ENCODE peak calls at places on chromosomes 2 and 18, in eight cellular contexts. R is upper lobe of left lung, V is endothelial cell of umbilical vein, Z is uterus, B is stomach, Q is HCT116, O is breast epithelium, E is heart left ventricle. T is an unnamed sample.

GRCh38 chr2:40072442-40073232 is 293.6 kb upstream of the THUMPD2 start:
- DNase-seq in R (no peak), V (no peak), Z (no peak), B (no peak), Q (no peak), O (no peak), E (no peak), T (no peak)

GRCh38 chr2:143730155-143730949 is 601.1 kb downstream of the ARHGAP15 start:
- DNase-seq in R (no peak), V (no peak), Z (no peak), B (no peak), Q (no peak), O (no peak), E (no peak), T (no peak)

GRCh38 chr2:23206652-23207051 is 178.3 kb upstream of the KLHL29 start:
- DNase-seq in R (no peak), V (no peak), Z (no peak), B (no peak), Q (no peak), O (no peak), E (no peak), T (no peak)

GRCh38 chr18:29145993-29146539 is 969.1 kb upstream of the CDH2 start:
- DNase-seq in R (no peak), V (no peak), Z (no peak), B (no peak), Q (no peak), O (no peak), E (no peak), T (no peak)

GRCh38 chr2:182259629-182260150 is 167.1 kb downstream of the PDE1A start:
- DNase-seq in R (no peak), V (peak; percentile 80), Z (no peak), B (no peak), Q (no peak), O (no peak), E (no peak), T (no peak)

GRCh38 chr2:227423633-227424499 is 36.1 kb upstream of the SCYGR1 start:
- DNase-seq in R (no peak), V (no peak), Z (no peak), B (no peak), Q (no peak), O (no peak), E (no peak), T (no peak)

GRCh38 chr18:59311631-59312030 is 6.8 kb downstream of the CPLX4 start:
- DNase-seq in R (no peak), V (no peak), Z (no peak), B (no peak), Q (peak; percentile 36), O (no peak), E (no peak), T (no peak)

GRCh38 chr2:200985806-200986205 is 22.3 kb upstream of the ORC2 start:
- DNase-seq in R (no peak), V (no peak), Z (no peak), B (no peak), Q (no peak), O (no peak), E (no peak), T (no peak)

GRCh38 chr2:238287702-238288649 is at the start of gene PER2:
- DNase-seq in R (no peak), V (peak; percentile 65), Z (peak; percentile 75), B (peak; percentile 63), Q (peak; percentile 43), O (peak; percentile 90), E (peak; percentile 65), T (peak; percentile 85)

GRCh38 chr2:105143467-105144127 is 97.9 kb upstream of the GPR45 start:
- DNase-seq in R (no peak), V (no peak), Z (no peak), B (no peak), Q (no peak), O (peak; percentile 82), E (no peak), T (no peak)

GRCh38 chr2:241390301-241391206 is 34.5 kb downstream of the FARP2 start:
- DNase-seq in R (no peak), V (no peak), Z (no peak), B (no peak), Q (no peak), O (peak; percentile 32), E (no peak), T (no peak)

GRCh38 chr18:50944245-50944917 is 23.5 kb upstream of the ELAC1 start:
- DNase-seq in R (no peak), V (no peak), Z (no peak), B (no peak), Q (no peak), O (no peak), E (no peak), T (peak; percentile 13)

GRCh38 chr2:174596994-174597346 is 634 bp downstream of the WIPF1 start:
- DNase-seq in R (no peak), V (no peak), Z (no peak), B (no peak), Q (no peak), O (no peak), E (no peak), T (no peak)

GRCh38 chr2:105102963-105103421 is 65.1 kb downstream of the MRPS9 start:
- DNase-seq in R (no peak), V (no peak), Z (no peak), B (no peak), Q (peak; percentile 64), O (no peak), E (no peak), T (no peak)

GRCh38 chr2:134206573-134206972 is 47.3 kb upstream of the MGAT5 start:
- DNase-seq in R (no peak), V (peak; percentile 37), Z (no peak), B (peak; percentile 38), Q (no peak), O (no peak), E (peak; percentile 35), T (peak; percentile 55)

GRCh38 chr2:81576713-81577112 is 1272.2 kb upstream of the LRRTM1 start:
- DNase-seq in R (no peak), V (no peak), Z (no peak), B (no peak), Q (no peak), O (no peak), E (no peak), T (no peak)

GRCh38 chr2:143524001-143524608 is 394.9 kb downstream of the ARHGAP15 start:
- DNase-seq in R (no peak), V (no peak), Z (no peak), B (no peak), Q (no peak), O (no peak), E (no peak), T (no peak)

GRCh38 chr2:176461686-176462376 is 192.6 kb downstream of the MTX2 start:
- DNase-seq in R (no peak), V (peak; percentile 79), Z (no peak), B (no peak), Q (no peak), O (no peak), E (no peak), T (no peak)

GRCh38 chr2:228827056-228827455 is 444.0 kb downstream of the PID1 start:
- DNase-seq in R (no peak), V (no peak), Z (no peak), B (no peak), Q (no peak), O (no peak), E (no peak), T (no peak)

DNA sequence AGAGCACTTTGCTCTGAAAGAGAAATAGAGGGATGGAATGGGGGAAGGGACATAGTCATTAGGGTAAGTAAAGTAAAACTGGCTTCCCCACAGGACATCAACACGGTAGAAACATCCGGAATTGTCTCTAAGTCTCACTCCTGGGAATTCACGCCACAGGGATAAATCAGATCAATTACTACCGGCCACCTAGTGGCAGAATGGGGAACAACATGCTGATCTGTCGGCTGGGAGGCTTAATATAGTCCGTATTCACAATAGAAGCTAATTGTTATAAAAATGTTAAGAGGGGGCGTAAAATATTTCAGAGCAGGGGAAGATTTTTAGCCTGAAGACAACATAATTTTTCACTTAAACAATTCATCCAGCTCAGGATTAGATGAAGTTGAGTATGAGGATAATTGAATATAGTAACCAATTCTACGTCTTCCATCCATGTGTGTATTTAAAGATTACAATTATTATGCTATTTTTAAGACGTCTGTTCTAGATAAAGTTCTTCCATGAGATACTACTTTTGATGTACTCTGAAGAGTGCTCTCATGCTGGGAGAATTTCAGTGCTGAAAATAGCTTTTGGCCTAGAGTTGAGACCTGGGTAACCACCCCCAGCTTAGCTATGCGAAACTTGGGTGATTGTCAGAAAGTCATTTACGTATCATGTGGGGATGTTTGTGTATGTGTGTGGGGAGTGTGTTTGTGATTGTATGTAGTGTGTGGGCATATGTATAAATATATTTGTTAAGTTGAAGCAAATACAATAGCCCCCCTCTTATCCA is 65.7 kb downstream of the LRRTM1 start:
- DNase-seq in R (no peak), V (no peak), Z (no peak), B (peak; percentile 41), Q (peak; percentile 7), O (no peak), E (peak; percentile 18), T (peak; percentile 27)
- H3K27ac ChIP-seq in R (no peak overlapping the region), V (no peak overlapping the region), Z (no peak overlapping the region), B (no peak overlapping the region), Q (no peak overlapping the region), O (no peak overlapping the region), E (no peak overlapping the region), T (no peak overlapping the region)

DNA sequence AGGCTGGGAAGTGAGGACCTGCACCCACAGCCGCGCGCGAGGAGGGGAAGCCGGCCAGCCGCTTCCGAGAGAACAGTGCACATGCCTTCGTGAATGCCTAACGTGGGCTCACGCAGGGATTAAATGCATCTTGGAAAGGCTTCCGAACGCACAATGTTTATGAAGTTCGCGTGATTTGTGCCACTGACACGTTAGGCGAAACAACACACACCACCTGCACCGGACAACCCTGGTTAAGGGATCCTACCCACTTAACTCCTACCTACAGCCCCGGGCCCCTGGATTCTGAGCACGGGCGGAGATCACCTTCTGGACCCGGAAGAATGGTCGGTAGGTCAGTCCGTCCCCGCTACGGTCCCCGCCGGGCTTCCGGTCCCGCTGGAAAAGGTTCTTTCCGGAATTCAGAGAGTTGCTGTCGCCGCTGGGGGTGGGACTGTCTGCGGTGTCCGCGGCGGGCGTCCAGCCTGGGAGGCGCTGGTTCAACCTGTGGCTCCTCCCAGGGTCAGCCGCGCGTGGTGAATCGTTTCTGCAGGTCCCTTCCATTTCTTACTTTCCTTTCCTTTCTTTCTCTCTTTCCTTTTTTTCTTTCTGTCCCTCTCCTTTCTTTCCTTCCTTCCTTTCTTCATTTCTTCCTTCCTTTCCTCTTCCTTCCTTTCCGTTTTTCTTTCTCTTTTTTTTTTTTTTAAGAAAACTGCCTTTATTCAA is at the start of gene MTIF2:
- DNase-seq in R (peak; percentile 99), V (peak; percentile 89), Z (peak; percentile 92), B (peak; percentile 95), Q (peak; percentile 90), O (peak; percentile 91), E (peak; percentile 95), T (peak; percentile 94)
- TF ChIP-seq POLR2A in R (no peak), V (peak; percentile 98), Z (no peak), B (no peak), Q (peak; percentile 92), O (no peak), E (no peak), T (peak; percentile 89)

DNA sequence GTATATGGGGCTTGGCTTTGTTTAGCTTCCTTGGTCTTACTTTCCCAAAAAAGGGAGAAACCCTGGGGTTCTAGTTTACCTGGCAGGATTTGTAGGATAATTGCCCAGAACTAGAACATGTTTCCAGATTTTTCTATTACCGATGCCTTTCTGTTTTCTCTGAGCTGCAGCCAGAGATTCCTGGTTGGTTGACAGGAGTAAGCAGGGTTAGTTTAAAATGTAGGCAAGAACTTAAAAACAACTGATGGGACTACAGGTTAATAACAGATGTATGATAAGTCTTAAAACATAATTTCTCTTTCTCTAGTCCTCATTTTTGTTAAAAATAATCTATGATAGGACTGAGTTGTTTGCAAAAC is 38.9 kb upstream of the GMCL1 start:
- DNase-seq in R (no peak), V (no peak), Z (no peak), B (no peak), Q (no peak), O (no peak), E (no peak), T (no peak)
- H3K27ac ChIP-seq in R (peak overlapping the region; percentile 61), V (no peak overlapping the region), Z (peak overlapping the region; percentile 82), B (peak overlapping the region; percentile 67), Q (no peak overlapping the region), O (peak overlapping the region; percentile 64), E (peak overlapping the region; percentile 41), T (peak overlapping the region; percentile 56)

GRCh38 chr2:218877331-218877730 is 3.3 kb upstream of the WNT10A start:
- DNase-seq in R (no peak), V (no peak), Z (no peak), B (no peak), Q (no peak), O (no peak), E (no peak), T (no peak)
- TF ChIP-seq POLR2A in R (no peak), V (no peak), Z (no peak), B (no peak), Q (no peak), O (no peak), E (no peak), T (no peak)